ENCODE peak calls at places on chromosomes 13 and 19, in seven cellular contexts. One of them, this sample, is unnamed.

GRCh38 chr13:86870388-86870966 is 800.7 kb upstream of the SLITRK5 start:
- DNase-seq in cardiac muscle cell: peak; percentile 22
- DNase-seq in CD8-positive, alpha-beta T cell: no peak
- DNase-seq in psoas muscle: no peak
- DNase-seq in SJSA1: no peak
- DNase-seq in mammary epithelial cell: no peak
- DNase-seq in suprapubic skin: no peak
- DNase-seq in this sample: no peak

GRCh38 chr13:101406787-101407186 is 9.5 kb downstream of the NALCN start:
- DNase-seq in SJSA1: no peak
- DNase-seq in suprapubic skin: no peak
- DNase-seq in cardiac muscle cell: no peak
- DNase-seq in CD8-positive, alpha-beta T cell: no peak
- DNase-seq in mammary epithelial cell: peak; percentile 25
- DNase-seq in psoas muscle: no peak
- DNase-seq in this sample: no peak

GRCh38 chr13:109644956-109645355 is 141.4 kb downstream of the IRS2 start:
- DNase-seq in cardiac muscle cell: no peak
- DNase-seq in suprapubic skin: no peak
- DNase-seq in mammary epithelial cell: no peak
- DNase-seq in SJSA1: no peak
- DNase-seq in psoas muscle: no peak
- DNase-seq in CD8-positive, alpha-beta T cell: no peak
- DNase-seq in this sample: no peak

GRCh38 chr13:46211116-46211515 is 612 bp upstream of the LRRC63 start:
- DNase-seq in cardiac muscle cell: no peak
- DNase-seq in CD8-positive, alpha-beta T cell: peak; percentile 16
- DNase-seq in mammary epithelial cell: no peak
- DNase-seq in suprapubic skin: no peak
- DNase-seq in SJSA1: no peak
- DNase-seq in psoas muscle: no peak
- DNase-seq in this sample: no peak

GRCh38 chr13:104442541-104442940 is 1376.3 kb upstream of the SLC10A2 start:
- DNase-seq in suprapubic skin: no peak
- DNase-seq in CD8-positive, alpha-beta T cell: no peak
- DNase-seq in SJSA1: no peak
- DNase-seq in mammary epithelial cell: peak; percentile 29
- DNase-seq in cardiac muscle cell: no peak
- DNase-seq in psoas muscle: no peak
- DNase-seq in this sample: no peak

GRCh38 chr13:50124536-50125305 is 109.5 kb downstream of the KCNRG start:
- DNase-seq in CD8-positive, alpha-beta T cell: peak; percentile 96
- DNase-seq in psoas muscle: peak; percentile 97
- DNase-seq in SJSA1: peak; percentile 82
- DNase-seq in cardiac muscle cell: peak; percentile 80
- DNase-seq in suprapubic skin: peak; percentile 98
- DNase-seq in mammary epithelial cell: peak; percentile 52
- DNase-seq in this sample: no peak

GRCh38 chr13:95296326-95296939 is 4.8 kb downstream of the ABCC4 start:
- DNase-seq in mammary epithelial cell: peak; percentile 14
- DNase-seq in CD8-positive, alpha-beta T cell: peak; percentile 16
- DNase-seq in psoas muscle: peak; percentile 42
- DNase-seq in SJSA1: no peak
- DNase-seq in cardiac muscle cell: peak; percentile 51
- DNase-seq in suprapubic skin: no peak
- DNase-seq in this sample: no peak

GRCh38 chr13:41645313-41645712 is 188.0 kb downstream of the RGCC start:
- DNase-seq in mammary epithelial cell: peak; percentile 60
- DNase-seq in CD8-positive, alpha-beta T cell: no peak
- DNase-seq in psoas muscle: peak; percentile 44
- DNase-seq in SJSA1: peak; percentile 44
- DNase-seq in suprapubic skin: no peak
- DNase-seq in cardiac muscle cell: no peak
- DNase-seq in this sample: peak; percentile 73

GRCh38 chr19:30667227-30667626 is 295.0 kb downstream of the ZNF536 start:
- DNase-seq in psoas muscle: no peak
- DNase-seq in CD8-positive, alpha-beta T cell: no peak
- DNase-seq in mammary epithelial cell: no peak
- DNase-seq in suprapubic skin: no peak
- DNase-seq in cardiac muscle cell: no peak
- DNase-seq in SJSA1: no peak
- DNase-seq in this sample: no peak

GRCh38 chr13:104143760-104144406 is 1077.7 kb upstream of the SLC10A2 start:
- DNase-seq in cardiac muscle cell: peak; percentile 29
- DNase-seq in psoas muscle: no peak
- DNase-seq in mammary epithelial cell: no peak
- DNase-seq in SJSA1: no peak
- DNase-seq in suprapubic skin: no peak
- DNase-seq in CD8-positive, alpha-beta T cell: no peak
- DNase-seq in this sample: no peak

GRCh38 chr19:55602104-55603001 is 2.3 kb downstream of the ZNF524 start:
- DNase-seq in suprapubic skin: no peak
- DNase-seq in CD8-positive, alpha-beta T cell: no peak
- DNase-seq in SJSA1: no peak
- DNase-seq in cardiac muscle cell: no peak
- DNase-seq in psoas muscle: no peak
- DNase-seq in mammary epithelial cell: no peak
- DNase-seq in this sample: no peak

GRCh38 chr13:94556646-94557045 is 39.3 kb downstream of the TGDS start:
- DNase-seq in psoas muscle: no peak
- DNase-seq in suprapubic skin: no peak
- DNase-seq in mammary epithelial cell: no peak
- DNase-seq in cardiac muscle cell: no peak
- DNase-seq in CD8-positive, alpha-beta T cell: no peak
- DNase-seq in SJSA1: no peak
- DNase-seq in this sample: no peak

GRCh38 chr13:104534847-104535246 is 1468.6 kb upstream of the SLC10A2 start:
- DNase-seq in psoas muscle: no peak
- DNase-seq in suprapubic skin: no peak
- DNase-seq in cardiac muscle cell: no peak
- DNase-seq in mammary epithelial cell: no peak
- DNase-seq in SJSA1: no peak
- DNase-seq in CD8-positive, alpha-beta T cell: no peak
- DNase-seq in this sample: no peak

GRCh38 chr19:46546194-46546896 is 50.7 kb upstream of the PNMA8B start:
- DNase-seq in SJSA1: no peak
- DNase-seq in suprapubic skin: no peak
- DNase-seq in psoas muscle: no peak
- DNase-seq in mammary epithelial cell: peak; percentile 54
- DNase-seq in CD8-positive, alpha-beta T cell: no peak
- DNase-seq in cardiac muscle cell: peak; percentile 30
- DNase-seq in this sample: no peak

GRCh38 chr19:16420781-16421386 is 50.9 kb downstream of the EPS15L1 start:
- DNase-seq in CD8-positive, alpha-beta T cell: no peak
- DNase-seq in suprapubic skin: no peak
- DNase-seq in mammary epithelial cell: no peak
- DNase-seq in cardiac muscle cell: peak; percentile 95
- DNase-seq in SJSA1: no peak
- DNase-seq in psoas muscle: no peak
- DNase-seq in this sample: no peak

GRCh38 chr19:5694952-5695648 is 5.0 kb downstream of the RPL36 start:
- DNase-seq in cardiac muscle cell: no peak
- DNase-seq in psoas muscle: no peak
- DNase-seq in CD8-positive, alpha-beta T cell: no peak
- DNase-seq in mammary epithelial cell: no peak
- DNase-seq in SJSA1: no peak
- DNase-seq in suprapubic skin: no peak
- DNase-seq in this sample: no peak

GRCh38 chr19:14135985-14136508 is 342 bp downstream of the ASF1B start:
- DNase-seq in suprapubic skin: no peak
- DNase-seq in SJSA1: no peak
- DNase-seq in CD8-positive, alpha-beta T cell: no peak
- DNase-seq in cardiac muscle cell: no peak
- DNase-seq in mammary epithelial cell: no peak
- DNase-seq in psoas muscle: no peak
- DNase-seq in this sample: no peak

GRCh38 chr13:109595466-109595865 is 190.9 kb downstream of the IRS2 start:
- DNase-seq in cardiac muscle cell: no peak
- DNase-seq in CD8-positive, alpha-beta T cell: no peak
- DNase-seq in mammary epithelial cell: no peak
- DNase-seq in suprapubic skin: no peak
- DNase-seq in SJSA1: no peak
- DNase-seq in psoas muscle: no peak
- DNase-seq in this sample: no peak

GRCh38 chr19:47232422-47233211 is 1.6 kb upstream of the BBC3 start:
- DNase-seq in psoas muscle: no peak
- DNase-seq in cardiac muscle cell: no peak
- DNase-seq in CD8-positive, alpha-beta T cell: no peak
- DNase-seq in SJSA1: peak; percentile 83
- DNase-seq in suprapubic skin: no peak
- DNase-seq in mammary epithelial cell: peak; percentile 92
- DNase-seq in this sample: no peak

GRCh38 chr19:33008738-33009137 is 36.7 kb downstream of the FAAP24 start:
- DNase-seq in psoas muscle: no peak
- DNase-seq in suprapubic skin: no peak
- DNase-seq in SJSA1: no peak
- DNase-seq in mammary epithelial cell: no peak
- DNase-seq in CD8-positive, alpha-beta T cell: no peak
- DNase-seq in cardiac muscle cell: no peak
- DNase-seq in this sample: no peak

GRCh38 chr13:20217168-20217567 is 15.0 kb downstream of the GJB6 start:
- DNase-seq in cardiac muscle cell: no peak
- DNase-seq in CD8-positive, alpha-beta T cell: no peak
- DNase-seq in suprapubic skin: no peak
- DNase-seq in SJSA1: no peak
- DNase-seq in mammary epithelial cell: no peak
- DNase-seq in psoas muscle: no peak
- DNase-seq in this sample: no peak
- H3K4me3 ChIP-seq in cardiac muscle cell: no peak overlapping the region
- H3K4me3 ChIP-seq in CD8-positive, alpha-beta T cell: no peak overlapping the region
- H3K4me3 ChIP-seq in suprapubic skin: no peak overlapping the region
- H3K4me3 ChIP-seq in SJSA1: no peak overlapping the region
- H3K4me3 ChIP-seq in mammary epithelial cell: no peak overlapping the region
- H3K4me3 ChIP-seq in psoas muscle: no peak overlapping the region
- H3K4me3 ChIP-seq in this sample: no peak overlapping the region

DNA sequence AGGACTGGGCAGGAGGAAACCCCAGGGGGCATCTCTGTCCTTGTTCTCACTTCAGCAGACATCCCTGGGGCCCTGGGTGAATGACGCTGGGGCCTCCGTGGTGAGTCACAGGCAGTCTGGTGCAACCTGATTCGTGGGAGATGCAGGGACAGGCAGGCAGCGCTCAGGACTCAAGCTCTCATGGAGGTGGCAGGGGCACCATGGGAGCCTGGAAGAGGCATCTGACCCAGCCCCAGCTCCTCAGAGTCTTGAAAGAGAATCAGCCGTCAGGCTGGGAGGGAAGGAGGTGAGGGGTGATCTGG is 14.0 kb upstream of the PTOV1 start:
- DNase-seq in cardiac muscle cell: no peak
- DNase-seq in suprapubic skin: no peak
- DNase-seq in CD8-positive, alpha-beta T cell: no peak
- DNase-seq in psoas muscle: no peak
- DNase-seq in SJSA1: no peak
- DNase-seq in mammary epithelial cell: no peak
- DNase-seq in this sample: no peak
- H3K36me3 ChIP-seq in cardiac muscle cell: peaks cover 23% of the 10 kb centered on the region
- H3K36me3 ChIP-seq in suprapubic skin: peaks cover 66% of the 10 kb centered on the region
- H3K36me3 ChIP-seq in CD8-positive, alpha-beta T cell: peaks cover 19% of the 10 kb centered on the region
- H3K36me3 ChIP-seq in psoas muscle: peaks cover 80% of the 10 kb centered on the region
- H3K36me3 ChIP-seq in SJSA1: peaks cover 70% of the 10 kb centered on the region
- H3K36me3 ChIP-seq in mammary epithelial cell: peaks cover 2% of the 10 kb centered on the region
- H3K36me3 ChIP-seq in this sample: peaks cover 48% of the 10 kb centered on the region

GRCh38 chr13:99311748-99312492 is 4.7 kb upstream of the GPR183 start:
- DNase-seq in cardiac muscle cell: no peak
- DNase-seq in mammary epithelial cell: no peak
- DNase-seq in suprapubic skin: no peak
- DNase-seq in psoas muscle: no peak
- DNase-seq in SJSA1: no peak
- DNase-seq in CD8-positive, alpha-beta T cell: no peak
- DNase-seq in this sample: no peak

GRCh38 chr13:99311137-99311536 is 3.9 kb upstream of the GPR183 start:
- DNase-seq in mammary epithelial cell: no peak
- DNase-seq in cardiac muscle cell: no peak
- DNase-seq in suprapubic skin: no peak
- DNase-seq in psoas muscle: no peak
- DNase-seq in SJSA1: no peak
- DNase-seq in CD8-positive, alpha-beta T cell: no peak
- DNase-seq in this sample: no peak

GRCh38 chr13:99313473-99313872 is 6.3 kb upstream of the GPR183 start:
- DNase-seq in psoas muscle: no peak
- DNase-seq in cardiac muscle cell: no peak
- DNase-seq in suprapubic skin: no peak
- DNase-seq in CD8-positive, alpha-beta T cell: no peak
- DNase-seq in mammary epithelial cell: no peak
- DNase-seq in SJSA1: no peak
- DNase-seq in this sample: no peak

GRCh38 chr13:99313941-99314340 is 6.7 kb upstream of the GPR183 start:
- DNase-seq in suprapubic skin: no peak
- DNase-seq in cardiac muscle cell: no peak
- DNase-seq in psoas muscle: no peak
- DNase-seq in CD8-positive, alpha-beta T cell: no peak
- DNase-seq in SJSA1: no peak
- DNase-seq in mammary epithelial cell: no peak
- DNase-seq in this sample: no peak

GRCh38 chr13:99312493-99312883 is 5.3 kb upstream of the GPR183 start:
- DNase-seq in cardiac muscle cell: no peak
- DNase-seq in psoas muscle: peak; percentile 84
- DNase-seq in suprapubic skin: peak; percentile 85
- DNase-seq in mammary epithelial cell: no peak
- DNase-seq in CD8-positive, alpha-beta T cell: no peak
- DNase-seq in SJSA1: no peak
- DNase-seq in this sample: peak; percentile 85
- H3K27ac ChIP-seq in cardiac muscle cell: no peak overlapping the region
- H3K27ac ChIP-seq in psoas muscle: peak overlapping the region; percentile 47
- H3K27ac ChIP-seq in suprapubic skin: peak overlapping the region; percentile 57
- H3K27ac ChIP-seq in mammary epithelial cell: no peak overlapping the region
- H3K27ac ChIP-seq in CD8-positive, alpha-beta T cell: no peak overlapping the region
- H3K27ac ChIP-seq in SJSA1: no peak overlapping the region
- H3K27ac ChIP-seq in this sample: peak overlapping the region; percentile 46

GRCh38 chr19:13013649-13014048 is 18.4 kb downstream of the NFIX start:
- DNase-seq in psoas muscle: no peak
- DNase-seq in CD8-positive, alpha-beta T cell: no peak
- DNase-seq in suprapubic skin: no peak
- DNase-seq in mammary epithelial cell: no peak
- DNase-seq in SJSA1: peak; percentile 56
- DNase-seq in cardiac muscle cell: no peak
- DNase-seq in this sample: no peak
- H3K4me3 ChIP-seq in psoas muscle: peak overlapping the region; percentile 70
- H3K4me3 ChIP-seq in CD8-positive, alpha-beta T cell: peak overlapping the region; percentile 44
- H3K4me3 ChIP-seq in suprapubic skin: peak overlapping the region; percentile 50
- H3K4me3 ChIP-seq in mammary epithelial cell: peak overlapping the region; percentile 65
- H3K4me3 ChIP-seq in SJSA1: peak overlapping the region; percentile 38
- H3K4me3 ChIP-seq in cardiac muscle cell: no peak overlapping the region
- H3K4me3 ChIP-seq in this sample: peak overlapping the region; percentile 1

GRCh38 chr13:25319781-25320180 is 18.4 kb downstream of the NUP58 start:
- DNase-seq in suprapubic skin: no peak
- DNase-seq in cardiac muscle cell: no peak
- DNase-seq in mammary epithelial cell: no peak
- DNase-seq in psoas muscle: no peak
- DNase-seq in SJSA1: no peak
- DNase-seq in CD8-positive, alpha-beta T cell: no peak
- DNase-seq in this sample: no peak
- H3K36me3 ChIP-seq in suprapubic skin: peaks cover 61% of the 10 kb centered on the region
- H3K36me3 ChIP-seq in cardiac muscle cell: peaks cover 79% of the 10 kb centered on the region
- H3K36me3 ChIP-seq in mammary epithelial cell: peaks cover 39% of the 10 kb centered on the region
- H3K36me3 ChIP-seq in psoas muscle: peaks cover 99% of the 10 kb centered on the region
- H3K36me3 ChIP-seq in SJSA1: peaks cover 80% of the 10 kb centered on the region
- H3K36me3 ChIP-seq in CD8-positive, alpha-beta T cell: peaks cover 32% of the 10 kb centered on the region
- H3K36me3 ChIP-seq in this sample: peaks cover 56% of the 10 kb centered on the region